ENCODE peak calls at places on chromosome 7, in four cellular contexts. N is astrocyte of the spinal cord, R is mesothelial cell of epicardium, L is left ventricle myocardium inferior. W is an unnamed sample.

GRCh38 chr7:115634633-115635032 is 395.9 kb downstream of the TFEC start:
- DNase-seq in N (no peak), R (no peak), L (no peak), W (no peak)

GRCh38 chr7:131878777-131879176 is 322.3 kb upstream of the PODXL start:
- DNase-seq in N (no peak), R (no peak), L (no peak), W (no peak)

GRCh38 chr7:23618241-23618640 is 21.1 kb downstream of the CCDC126 start:
- DNase-seq in N (no peak), R (no peak), L (no peak), W (no peak)

GRCh38 chr7:19051767-19052375 is 65.6 kb downstream of the TWIST1 start:
- DNase-seq in N (peak), R (no peak), L (peak), W (no peak)

GRCh38 chr7:40714338-40715052 is 579.7 kb downstream of the SUGCT start:
- DNase-seq in N (peak), R (no peak), L (no peak), W (no peak)

GRCh38 chr7:40470111-40470736 is 335.4 kb downstream of the SUGCT start:
- DNase-seq in N (peak), R (no peak), L (no peak), W (no peak)

GRCh38 chr7:85682819-85683218 is 496.0 kb upstream of the SEMA3D start:
- DNase-seq in N (peak), R (no peak), L (no peak), W (no peak)

GRCh38 chr7:156988605-156989185 is 21.8 kb downstream of the MNX1 start:
- DNase-seq in N (no peak), R (no peak), L (no peak), W (no peak)

GRCh38 chr7:26153823-26154783 is 2.1 kb downstream of the NFE2L3 start:
- DNase-seq in N (peak), R (no peak), L (no peak), W (no peak)

GRCh38 chr7:57305192-57305748 is 144.7 kb upstream of the ZNF716 start:
- DNase-seq in N (no peak), R (no peak), L (no peak), W (no peak)

GRCh38 chr7:7959979-7960670 is 8.5 kb upstream of the GLCCI1 start:
- DNase-seq in N (no peak), R (no peak), L (no peak), W (no peak)

GRCh38 chr7:18496336-18496700 is 769 bp downstream of the HDAC9 start:
- DNase-seq in N (peak), R (no peak), L (no peak), W (no peak)

GRCh38 chr7:102890292-102890970 is 22.4 kb upstream of the LRRC17 start:
- DNase-seq in N (peak), R (no peak), L (no peak), W (no peak)

GRCh38 chr7:99535667-99536066 is 16.2 kb downstream of the FAM200A start:
- DNase-seq in N (no peak), R (no peak), L (no peak), W (no peak)

GRCh38 chr7:25482631-25483030 is 254.3 kb upstream of the NPVF start:
- DNase-seq in N (no peak), R (no peak), L (no peak), W (no peak)

GRCh38 chr7:130361681-130362080 is 17.1 kb downstream of the CPA5 start:
- DNase-seq in N (no peak), R (no peak), L (no peak), W (no peak)

GRCh38 chr7:3670898-3671297 is 369.8 kb downstream of the SDK1 start:
- DNase-seq in N (no peak), R (no peak), L (no peak), W (no peak)

GRCh38 chr7:86002858-86003257 is 640.9 kb upstream of the GRM3 start:
- DNase-seq in N (no peak), R (no peak), L (no peak), W (no peak)

GRCh38 chr7:151135866-151136514 is 31.5 kb downstream of the GBX1 start:
- DNase-seq in N (no peak), R (no peak), L (peak), W (peak)

GRCh38 chr7:95811846-95812445 is 39.6 kb downstream of the DYNC1I1 start:
- DNase-seq in N (peak), R (no peak), L (no peak), W (no peak)

GRCh38 chr7:5619419-5620130 is 161.9 kb downstream of the RNF216 start:
- DNase-seq in N (no peak), R (no peak), L (no peak), W (no peak)

GRCh38 chr7:100486753-100487446 is 3.2 kb downstream of the NYAP1 start:
- DNase-seq in N (peak), R (no peak), L (no peak), W (no peak)

GRCh38 chr7:118183254-118183585 is 744 bp upstream of the LSM8 start:
- DNase-seq in N (no peak), R (no peak), L (no peak), W (no peak)

GRCh38 chr7:133861876-133862275 is 265.3 kb upstream of the LRGUK start:
- DNase-seq in N (no peak), R (no peak), L (no peak), W (no peak)

GRCh38 chr7:127146746-127147536 is 105.8 kb downstream of the GRM8 start:
- DNase-seq in N (no peak), R (no peak), L (no peak), W (no peak)

GRCh38 chr7:37047260-37047659 is 323.0 kb upstream of the AOAH start:
- DNase-seq in N (no peak), R (no peak), L (no peak), W (no peak)

DNA sequence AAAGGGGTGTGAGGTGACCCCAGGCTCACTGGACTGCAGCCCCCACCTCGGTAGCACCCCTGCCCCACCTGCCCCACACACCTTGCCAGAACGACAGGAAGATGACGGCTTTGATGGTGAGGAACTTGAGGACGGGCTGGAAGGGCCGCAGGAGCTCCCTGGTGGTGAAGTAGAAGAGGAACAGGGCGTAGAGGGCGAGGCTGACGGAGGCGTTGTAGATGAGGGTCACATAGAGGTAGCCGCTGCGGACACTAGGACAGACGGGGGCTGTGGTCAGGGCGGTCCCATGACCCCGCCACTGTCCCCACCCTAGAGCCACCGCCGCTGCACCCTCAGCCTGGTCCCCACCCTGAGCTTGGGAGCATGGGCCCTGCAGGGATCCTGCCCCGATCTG is 7.6 kb downstream of the TMEM184A start:
- DNase-seq in N (no peak), R (no peak), L (no peak), W (no peak)
- TF ChIP-seq CTCF in N (no peak), R (no peak), L (no peak), W (no peak)

GRCh38 chr7:50641442-50642405 is 76.5 kb upstream of the DDC start:
- DNase-seq in N (no peak), R (no peak), L (no peak), W (no peak)
- TF ChIP-seq CTCF in N (no peak), R (no peak), L (peak), W (no peak)

GRCh38 chr7:149621776-149622175 is 124.2 kb upstream of the ZNF746 start:
- DNase-seq in N (no peak), R (no peak), L (no peak), W (no peak)
- TF ChIP-seq CTCF in N (no peak), R (no peak), L (no peak), W (no peak)

GRCh38 chr7:139987691-139988516 is 74.8 kb downstream of the PARP12 start:
- DNase-seq in N (peak), R (no peak), L (no peak), W (no peak)
- TF ChIP-seq CTCF in N (peak), R (no peak), L (no peak), W (no peak)

GRCh38 chr7:116988363-116988989 is 35.2 kb downstream of the ST7 start:
- DNase-seq in N (no peak), R (no peak), L (no peak), W (no peak)
- TF ChIP-seq CTCF in N (peak), R (peak), L (peak), W (peak)

GRCh38 chr7:39088730-39089129 is 111.0 kb downstream of the POU6F2 start:
- DNase-seq in N (no peak), R (no peak), L (no peak), W (no peak)

GRCh38 chr7:39089194-39089593 is 111.5 kb downstream of the POU6F2 start:
- DNase-seq in N (no peak), R (no peak), L (no peak), W (no peak)

GRCh38 chr7:39085590-39086049 is 107.9 kb downstream of the POU6F2 start:
- DNase-seq in N (peak), R (no peak), L (no peak), W (no peak)

GRCh38 chr7:39085189-39085588 is 107.5 kb downstream of the POU6F2 start:
- DNase-seq in N (no peak), R (no peak), L (no peak), W (no peak)

GRCh38 chr7:39086638-39087360 is 109.1 kb downstream of the POU6F2 start:
- DNase-seq in N (no peak), R (no peak), L (no peak), W (no peak)
- TF ChIP-seq CTCF in N (no peak), R (no peak), L (no peak), W (no peak)

W was measured in D721Med.